ENCODE peak calls at places on chromosomes 13 and 19, in six cellular contexts. B is effector memory CD4-positive, alpha-beta T cell; A is psoas muscle; M is left ventricle myocardium inferior; Z is CD8-positive, alpha-beta memory T cell; L is upper lobe of right lung. F is an unnamed sample. For H3K4me1, the result is how much of the 10 kb centered on the place peaks cover.

GRCh38 chr19:13152356-13152853 is 2.2 kb downstream of the IER2 start:
- DNase-seq in M (no peak), Z (no peak), L (no peak), A (no peak), B (no peak), F (no peak)

GRCh38 chr19:4058696-4059492 is 7.8 kb downstream of the ZBTB7A start:
- DNase-seq in M (no peak), A (no peak), L (no peak), B (no peak), Z (no peak), F (peak)

GRCh38 chr13:73551736-73552135 is 492.9 kb downstream of the KLF5 start:
- DNase-seq in B (no peak), M (no peak), A (no peak), L (no peak), Z (no peak), F (no peak)

GRCh38 chr13:98482476-98483444 is 94.1 kb downstream of the STK24 start:
- DNase-seq in B (no peak), Z (no peak), L (peak), M (peak), A (peak), F (peak)

GRCh38 chr19:31140717-31141116 is 208.5 kb downstream of the TSHZ3 start:
- DNase-seq in M (no peak), B (no peak), Z (no peak), A (no peak), L (no peak), F (no peak)

GRCh38 chr19:23481043-23481442 is 85.8 kb upstream of the ZNF91 start:
- DNase-seq in A (no peak), Z (no peak), L (no peak), M (no peak), B (no peak), F (no peak)

GRCh38 chr19:34082289-34083077 is 89.8 kb upstream of the LSM14A start:
- DNase-seq in A (no peak), Z (no peak), B (no peak), L (no peak), M (no peak), F (no peak)

GRCh38 chr13:98222081-98222554 is 45.0 kb upstream of the RNF113B start:
- DNase-seq in A (no peak), M (no peak), Z (no peak), L (no peak), B (no peak), F (no peak)

GRCh38 chr13:19178901-19179593 is 2.6 kb downstream of the TUBA3C start:
- DNase-seq in M (peak), A (no peak), L (no peak), B (no peak), Z (no peak), F (no peak)

GRCh38 chr13:67148219-67148583 is 81.9 kb downstream of the PCDH9 start:
- DNase-seq in B (no peak), Z (no peak), A (no peak), L (no peak), M (no peak), F (no peak)

GRCh38 chr13:109586509-109587346 is 199.7 kb downstream of the IRS2 start:
- DNase-seq in Z (no peak), A (no peak), M (no peak), L (no peak), B (no peak), F (no peak)

GRCh38 chr13:95124959-95125358 is 176.3 kb downstream of the ABCC4 start:
- DNase-seq in B (no peak), Z (no peak), A (no peak), L (no peak), M (no peak), F (no peak)

GRCh38 chr13:49148405-49148804 is 71.7 kb upstream of the MLNR start:
- DNase-seq in A (no peak), Z (no peak), B (no peak), L (no peak), M (no peak), F (no peak)

GRCh38 chr13:95676100-95676774 is 702 bp upstream of the DNAJC3 start:
- DNase-seq in L (peak), Z (peak), M (no peak), B (no peak), A (no peak), F (peak)

GRCh38 chr13:75139291-75139690 is 342.7 kb downstream of the TBC1D4 start:
- DNase-seq in B (no peak), L (no peak), A (no peak), Z (no peak), M (no peak), F (no peak)

GRCh38 chr19:48844472-48844871 is 8.2 kb upstream of the HSD17B14 start:
- DNase-seq in M (no peak), Z (no peak), L (no peak), A (no peak), B (no peak), F (no peak)

GRCh38 chr13:99979453-99980200 is 2.0 kb upstream of the ZIC2 start:
- DNase-seq in A (no peak), B (no peak), M (no peak), Z (no peak), L (peak), F (no peak)

GRCh38 chr13:85228692-85229091 is 570.5 kb downstream of the SLITRK6 start:
- DNase-seq in Z (no peak), B (no peak), L (no peak), A (no peak), M (no peak), F (no peak)

GRCh38 chr19:56066152-56067023 is 54.7 kb downstream of the ZNF787 start:
- DNase-seq in M (peak), L (peak), A (peak), Z (peak), B (peak), F (peak)

GRCh38 chr13:77909827-77910226 is 8.8 kb downstream of the EDNRB start:
- DNase-seq in Z (no peak), M (no peak), L (no peak), A (no peak), B (no peak), F (no peak)

GRCh38 chr13:110876592-110876991 is 38.3 kb downstream of the ANKRD10 start:
- DNase-seq in M (no peak), B (no peak), L (no peak), Z (no peak), A (no peak), F (no peak)

GRCh38 chr13:30119476-30119875 is 187.9 kb downstream of the KATNAL1 start:
- DNase-seq in M (no peak), B (peak), L (no peak), A (no peak), Z (no peak), F (no peak)

GRCh38 chr13:20045946-20046548 is 87.5 kb downstream of the ZMYM2 start:
- DNase-seq in A (no peak), M (no peak), L (no peak), B (no peak), Z (no peak), F (no peak)

GRCh38 chr13:40706439-40706838 is 40.0 kb upstream of the FOXO1 start:
- DNase-seq in Z (no peak), M (no peak), B (no peak), A (no peak), L (no peak), F (no peak)

GRCh38 chr13:29523199-29523931 is 72.1 kb downstream of the SLC7A1 start:
- DNase-seq in M (peak), Z (no peak), L (peak), B (no peak), A (peak), F (no peak)

GRCh38 chr13:31073859-31074718 is 87.6 kb downstream of the HSPH1 start:
- DNase-seq in A (no peak), M (no peak), B (no peak), Z (no peak), L (no peak), F (no peak)

GRCh38 chr13:83215627-83216026 is 666.6 kb downstream of the SLITRK1 start:
- DNase-seq in A (no peak), L (no peak), M (no peak), B (no peak), Z (no peak), F (no peak)

GRCh38 chr13:103243495-103243894 is 177.3 kb upstream of the SLC10A2 start:
- DNase-seq in M (no peak), Z (no peak), L (no peak), B (no peak), A (no peak), F (no peak)
- H3K4me3 ChIP-seq in M (no peak), Z (no peak), L (no peak), B (no peak), A (no peak), F (no peak)

DNA sequence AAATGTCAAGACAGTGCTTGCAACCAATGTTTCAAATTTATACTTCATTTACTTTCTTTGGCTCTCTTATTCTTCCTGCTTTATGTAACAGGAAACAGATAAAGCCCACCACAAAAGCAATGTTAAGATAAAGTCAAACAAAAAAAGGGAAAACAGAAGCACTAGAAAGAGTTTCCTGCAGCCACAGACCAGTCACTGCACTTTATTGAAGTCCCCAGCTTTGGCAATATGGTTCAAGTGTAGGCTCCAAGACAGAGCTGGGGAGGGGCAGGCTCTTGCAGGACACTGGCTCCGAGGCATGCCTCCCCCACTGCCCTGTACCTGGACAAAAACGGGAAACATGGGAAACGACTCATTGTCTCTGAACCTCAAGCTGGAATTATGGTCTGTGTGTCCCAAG is 15.3 kb upstream of the CDC16 start:
- DNase-seq in Z (no peak), M (no peak), L (no peak), A (no peak), B (no peak), F (no peak)
- H3K27ac ChIP-seq in Z (no peak), M (no peak), L (no peak), A (no peak), B (no peak), F (no peak)

DNA sequence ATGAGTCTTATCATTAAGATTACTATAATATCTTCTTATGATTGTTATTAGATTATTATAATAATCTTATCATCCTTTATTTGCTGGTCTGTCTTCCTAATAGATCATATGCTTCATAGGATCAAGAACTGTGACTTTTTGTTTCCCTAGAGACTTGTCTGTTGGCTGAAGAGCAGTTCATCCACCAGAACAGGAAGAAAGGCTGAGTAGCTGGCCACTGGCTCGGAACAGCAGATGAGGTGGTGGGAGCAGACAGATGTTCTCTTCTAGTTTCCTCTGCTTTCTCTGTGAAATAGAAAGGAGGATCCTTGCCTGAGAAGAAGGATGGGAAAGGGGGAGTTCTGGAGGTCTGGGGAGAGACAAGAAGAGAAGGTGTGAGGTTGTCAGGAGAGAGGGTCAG is 120.0 kb downstream of the CCNA1 start:
- DNase-seq in A (no peak), L (no peak), Z (no peak), M (no peak), B (no peak), F (no peak)
- H3K4me1 ChIP-seq in A (under half), L (under half), Z (under half), M (under half), B (under half), F (under half)

GRCh38 chr13:79432992-79433391 is 26.9 kb upstream of the RBM26 start:
- DNase-seq in M (no peak), A (no peak), Z (no peak), B (no peak), L (no peak), F (peak)
- H3K4me3 ChIP-seq in M (no peak), A (no peak), Z (no peak), B (no peak), L (no peak), F (no peak)

GRCh38 chr19:32581704-32582164 is 744 bp downstream of the PDCD5 start:
- DNase-seq in L (no peak), B (no peak), Z (no peak), A (peak), M (peak), F (peak)
- H3K27ac ChIP-seq in L (peak), B (peak), Z (peak), A (peak), M (peak), F (peak)

GRCh38 chr13:27962128-27962841 is 6.8 kb downstream of the CDX2 start:
- DNase-seq in Z (no peak), A (no peak), B (no peak), M (no peak), L (no peak), F (no peak)
- H3K4me1 ChIP-seq in Z (under half), A (under half), B (under half), M (under half), L (under half), F (under half)

GRCh38 chr19:54462072-54462712 is 1.4 kb downstream of the LENG9 start:
- DNase-seq in L (no peak), B (no peak), Z (peak), A (peak), M (no peak), F (no peak)
- H3K4me3 ChIP-seq in L (peak), B (peak), Z (peak), A (peak), M (peak), F (peak)

DNA sequence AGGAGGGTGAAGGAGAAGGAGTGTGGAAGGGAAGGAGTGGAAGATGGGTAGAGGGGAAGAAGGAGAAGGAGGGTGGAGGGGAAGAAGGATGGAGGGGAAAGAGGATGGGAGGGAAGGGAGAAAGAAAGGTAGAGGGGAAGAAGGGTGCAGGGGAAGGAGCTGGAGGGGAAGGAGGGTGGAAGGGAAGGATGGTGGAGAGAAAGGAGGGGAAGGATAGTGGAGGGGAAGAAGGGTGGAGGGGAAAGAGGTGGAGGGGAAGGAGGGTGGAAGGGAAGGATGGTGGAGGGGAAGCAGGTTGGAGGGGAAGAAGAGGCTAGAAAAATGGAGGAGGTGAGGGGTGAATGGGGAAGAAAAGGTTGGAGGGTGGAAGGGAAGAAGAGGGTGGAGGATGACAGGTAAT is 927.9 kb downstream of the UQCRFS1 start:
- DNase-seq in A (no peak), B (no peak), L (no peak), M (no peak), Z (no peak), F (no peak)
- H3K27ac ChIP-seq in A (no peak), B (no peak), L (no peak), M (no peak), Z (no peak), F (no peak)